ENCODE peak calls at places on chromosomes 2 and 18, in eight cellular contexts. J, B, X, K, I, U, R and O are unnamed samples. For H3K4me1, the result is how much of the 10 kb centered on the place peaks cover.

GRCh38 chr18:23825496-23825895 is 136.2 kb downstream of the LAMA3 start:
- DNase-seq in I (no peak), U (no peak), K (no peak), J (no peak), B (no peak), R (no peak), X (no peak), O (no peak)

GRCh38 chr2:32772623-32773221 is 144.9 kb downstream of the TTC27 start:
- DNase-seq in I (no peak), K (no peak), X (no peak), B (peak), U (no peak), J (peak), R (peak), O (no peak)

GRCh38 chr2:51813245-51813644 is 781.3 kb upstream of the NRXN1 start:
- DNase-seq in J (no peak), K (no peak), R (no peak), X (no peak), B (no peak), U (no peak), I (no peak), O (no peak)

GRCh38 chr2:119426801-119427395 is 4.8 kb upstream of the TMEM37 start:
- DNase-seq in B (no peak), I (peak), U (peak), X (peak), R (no peak), J (peak), K (peak), O (no peak)

GRCh38 chr2:21757805-21758204 is 634.0 kb downstream of the TDRD15 start:
- DNase-seq in X (no peak), U (no peak), K (no peak), J (no peak), B (no peak), I (no peak), R (no peak), O (no peak)

GRCh38 chr2:239441261-239441701 is 40.5 kb upstream of the HDAC4 start:
- DNase-seq in U (peak), X (no peak), K (no peak), I (no peak), J (no peak), B (peak), R (no peak), O (no peak)

GRCh38 chr2:16773080-16773713 is 107.6 kb upstream of the CYRIA start:
- DNase-seq in X (no peak), J (peak), I (no peak), B (peak), R (peak), K (no peak), U (no peak), O (peak)

GRCh38 chr2:54772110-54772509 is 48.6 kb downstream of the EML6 start:
- DNase-seq in K (no peak), J (no peak), U (no peak), X (no peak), B (no peak), R (no peak), I (no peak), O (no peak)

GRCh38 chr18:23872701-23873550 is 141.6 kb upstream of the TTC39C start:
- DNase-seq in J (no peak), B (peak), U (peak), X (peak), K (no peak), R (no peak), I (no peak), O (peak)

GRCh38 chr2:26692814-26693286 is 328 bp downstream of the KCNK3 start:
- DNase-seq in B (peak), J (no peak), I (no peak), K (no peak), R (no peak), X (no peak), U (no peak), O (no peak)

GRCh38 chr18:21958707-21959457 is 210.5 kb upstream of the GATA6 start:
- DNase-seq in I (no peak), R (no peak), X (no peak), U (no peak), J (no peak), B (no peak), K (no peak), O (no peak)

GRCh38 chr18:27713727-27714080 is 463.2 kb downstream of the CDH2 start:
- DNase-seq in I (no peak), K (no peak), X (no peak), B (no peak), R (no peak), U (no peak), J (no peak), O (no peak)

DNA sequence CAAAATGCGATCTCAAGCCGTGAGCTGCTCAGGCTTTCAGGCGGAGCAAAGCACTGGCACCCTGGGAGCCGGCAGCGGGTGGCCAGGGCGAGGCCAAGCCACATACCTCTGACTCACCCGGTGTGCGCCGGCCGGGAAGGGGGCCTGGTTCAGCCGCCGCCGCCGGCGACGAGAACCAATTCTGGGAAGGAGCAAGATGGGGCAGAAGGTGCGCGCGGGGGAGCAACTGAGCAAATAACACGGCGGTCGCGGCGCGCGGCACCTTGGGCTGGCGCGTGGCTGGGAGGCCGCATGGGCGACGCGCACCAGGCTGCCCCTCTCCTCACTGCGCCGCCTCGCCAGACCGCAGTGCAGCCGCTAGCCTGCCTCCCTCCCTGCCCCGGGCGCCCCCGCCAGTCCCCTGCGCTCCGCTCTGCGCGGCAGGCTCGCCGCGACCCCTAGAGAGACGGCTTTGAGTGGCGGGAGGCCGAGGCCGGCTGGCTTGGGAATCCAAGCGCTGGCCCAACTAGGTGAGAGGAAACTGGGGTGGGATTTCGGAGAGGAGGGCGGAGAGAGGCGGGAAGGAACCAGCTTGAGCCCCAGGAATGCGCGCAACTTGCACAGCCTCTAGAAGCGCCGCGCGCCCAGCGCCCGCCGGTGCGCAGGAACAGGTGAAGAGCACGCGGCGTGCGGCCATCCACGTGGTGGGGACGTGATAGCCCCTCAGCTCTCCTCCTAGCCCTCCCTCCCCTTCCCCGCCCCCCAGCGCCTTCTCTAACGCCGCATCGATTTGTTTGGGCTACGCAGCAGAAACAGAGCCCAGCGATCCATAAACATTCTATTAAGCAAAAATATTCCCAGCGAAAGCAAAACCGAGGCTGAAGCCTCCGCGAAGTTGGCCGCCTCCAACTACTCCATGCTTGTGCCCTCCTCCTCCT is 3.3 kb downstream of the NRP2 start:
- DNase-seq in B (peak), J (no peak), R (no peak), U (no peak), I (peak), K (peak), X (no peak), O (no peak)
- H3K4me1 ChIP-seq in B (under half), J (under half), R (under half), U (half or more), I (half or more), K (under half), X (under half), O (under half)

DNA sequence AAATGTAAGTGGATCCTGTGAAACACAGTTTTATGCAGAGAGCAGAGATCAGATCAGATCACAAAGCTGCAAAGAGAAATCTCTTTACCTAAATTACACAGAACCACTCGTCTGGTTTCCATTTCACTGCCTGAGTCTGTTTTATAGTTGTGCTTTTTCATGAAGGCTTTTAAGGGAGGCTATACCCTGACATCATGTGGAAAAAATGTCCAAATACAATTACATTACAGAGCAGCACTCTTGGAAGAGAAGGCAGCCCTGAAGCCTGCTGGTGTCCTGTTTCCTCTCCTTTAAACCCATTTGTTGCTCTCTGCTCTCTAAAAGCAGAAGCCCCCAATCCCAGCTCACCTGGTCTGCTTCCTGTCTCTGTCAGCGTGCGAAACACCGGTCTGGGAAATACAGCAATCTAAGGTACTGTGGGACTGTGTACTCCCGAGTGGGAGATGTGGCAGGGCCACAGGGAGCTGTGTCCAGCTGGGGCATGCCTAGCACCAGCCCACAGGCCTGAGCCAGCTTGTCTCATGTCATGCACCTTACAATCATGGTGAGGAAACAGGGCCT is 24.8 kb upstream of the ZFP36L2 start:
- DNase-seq in X (no peak), I (no peak), U (no peak), J (peak), B (no peak), R (no peak), K (no peak), O (peak)
- TF ChIP-seq CTCF in X (no peak), I (no peak), U (no peak), J (no peak), B (no peak), R (no peak), K (no peak), O (peak)

GRCh38 chr2:187541086-187542085 is 12.8 kb downstream of the TFPI start:
- DNase-seq in X (no peak), I (no peak), U (no peak), J (peak), R (no peak), K (peak), B (no peak), O (no peak)
- TF ChIP-seq POLR2AphosphoS5 in X (peak), I (peak), U (no peak), J (peak), R (peak), K (peak), B (no peak), O (peak)

GRCh38 chr2:64277101-64277849 is 133.1 kb upstream of the PELI1 start:
- DNase-seq in B (peak), K (no peak), R (no peak), J (no peak), X (no peak), U (no peak), I (no peak), O (peak)

GRCh38 chr2:64273524-64274398 is 129.5 kb upstream of the PELI1 start:
- DNase-seq in I (peak), X (peak), U (peak), J (peak), R (no peak), K (peak), B (no peak), O (peak)

GRCh38 chr2:64276417-64277095 is 132.3 kb upstream of the PELI1 start:
- DNase-seq in K (no peak), X (no peak), B (peak), J (no peak), I (no peak), R (no peak), U (no peak), O (no peak)

GRCh38 chr2:64274399-64275173 is 130.4 kb upstream of the PELI1 start:
- DNase-seq in R (no peak), X (no peak), J (no peak), K (no peak), I (no peak), B (no peak), U (no peak), O (no peak)

GRCh38 chr2:64275174-64275466 is 130.9 kb upstream of the PELI1 start:
- DNase-seq in U (no peak), R (no peak), K (no peak), X (no peak), B (no peak), I (no peak), J (no peak), O (no peak)
- H3K4me1 ChIP-seq in U (under half), R (under half), K (under half), X (under half), B (under half), I (under half), J (under half), O (under half)

DNA sequence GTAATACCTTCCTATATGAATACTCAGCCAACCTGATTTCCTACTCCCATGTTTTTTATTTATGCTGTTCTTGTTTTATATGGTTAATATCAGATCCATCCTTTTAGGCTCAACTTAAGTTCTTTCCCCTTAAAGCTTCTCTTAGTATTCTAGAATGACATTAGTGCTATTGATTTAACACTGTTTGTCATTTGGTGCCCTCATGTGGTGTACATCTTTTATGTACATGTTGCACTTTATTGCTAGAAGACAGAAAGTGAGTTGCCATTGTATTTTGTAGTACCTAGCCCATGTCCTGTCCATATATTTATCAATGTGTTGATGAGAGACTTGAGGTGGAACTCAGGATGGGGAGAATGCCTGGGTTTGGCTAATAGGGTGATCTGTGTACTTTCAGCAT is 2.5 kb downstream of the HTRA2 start:
- DNase-seq in U (no peak), K (no peak), X (no peak), R (no peak), I (no peak), J (peak), B (no peak), O (no peak)
- TF ChIP-seq CTCF in U (no peak), K (no peak), X (no peak), R (no peak), I (no peak), J (peak), B (no peak), O (peak)

GRCh38 chr2:37414470-37414949 is 70.1 kb downstream of the QPCT start:
- DNase-seq in B (peak), U (no peak), J (peak), K (no peak), X (no peak), I (peak), R (peak), O (no peak)
- TF ChIP-seq POLR2AphosphoS5 in B (no peak), U (no peak), J (no peak), K (no peak), X (no peak), I (no peak), R (no peak), O (peak)